ENCODE peak calls at places on chromosome 1, in seven cellular contexts. O is NCI-H2171, D is fibroblast of lung, F is nucleus accumbens, I is GM12864, M is AG08395, C is ascending aorta. P is an unnamed sample.

GRCh38 chr1:218499021-218499691 is 154.0 kb downstream of the TGFB2 start:
- DNase-seq in I (no peak), F (no peak), C (no peak), O (no peak), D (peak), M (peak), P (peak)

GRCh38 chr1:191206808-191207207 is 729.1 kb upstream of the BRINP3 start:
- DNase-seq in O (peak), D (peak), F (no peak), I (no peak), C (no peak), M (no peak), P (no peak)

GRCh38 chr1:45974541-45975269 is 157.7 kb downstream of the PIK3R3 start:
- DNase-seq in D (no peak), O (no peak), F (no peak), I (no peak), C (no peak), M (no peak), P (peak)

GRCh38 chr1:7467476-7468175 is 303.5 kb upstream of the VAMP3 start:
- DNase-seq in O (no peak), F (no peak), C (no peak), M (no peak), D (no peak), I (no peak), P (no peak)

GRCh38 chr1:92909321-92909720 is 51.9 kb downstream of the DIPK1A start:
- DNase-seq in M (peak), O (no peak), C (no peak), F (no peak), I (no peak), D (peak), P (peak)

GRCh38 chr1:159959451-159959850 is 5.4 kb upstream of the SLAMF9 start:
- DNase-seq in C (no peak), O (no peak), M (no peak), F (no peak), I (no peak), D (no peak), P (peak)

GRCh38 chr1:206459703-206460102 is 10.6 kb upstream of the IKBKE start:
- DNase-seq in C (no peak), F (no peak), O (no peak), D (no peak), M (no peak), I (no peak), P (no peak)

GRCh38 chr1:182598296-182598695 is 5.9 kb downstream of the RGS16 start:
- DNase-seq in F (no peak), I (no peak), O (no peak), D (no peak), M (no peak), C (no peak), P (no peak)

GRCh38 chr1:202072211-202072610 is 50.5 kb upstream of the GPR37L1 start:
- DNase-seq in D (no peak), O (no peak), M (no peak), C (no peak), F (no peak), I (no peak), P (no peak)

GRCh38 chr1:2452583-2453315 is 23.3 kb upstream of the PLCH2 start:
- DNase-seq in M (no peak), O (peak), D (peak), I (no peak), C (no peak), F (peak), P (peak)

GRCh38 chr1:161834967-161835366 is 68.8 kb downstream of the ATF6 start:
- DNase-seq in O (no peak), C (no peak), M (no peak), D (no peak), F (no peak), I (no peak), P (peak)

GRCh38 chr1:1347663-1348419 is 1.4 kb downstream of the DVL1 start:
- DNase-seq in F (no peak), I (no peak), C (no peak), M (peak), O (no peak), D (no peak), P (no peak)

GRCh38 chr1:170734412-170735175 is 70.7 kb downstream of the PRRX1 start:
- DNase-seq in M (peak), D (peak), F (no peak), C (no peak), O (no peak), I (no peak), P (peak)